ENCODE peak calls at places on chromosomes 12 and 14, in six cellular contexts. E is A549, Y is K562, I is uterus, C is HCT116, U is ovary. B is an unnamed sample.
A peak's percentile ranks its signal among the peaks of the same experiment; 100 is the strongest.

GRCh38 chr12:70535896-70536374 is 101.3 kb downstream of the PTPRB start:
- DNase-seq in C (no peak), E (no peak), U (no peak), I (no peak), Y (no peak), B (no peak)

GRCh38 chr14:24595046-24595808 is 14.3 kb downstream of the GZMH start:
- DNase-seq in Y (no peak), C (no peak), I (no peak), E (peak; percentile 9), U (no peak), B (no peak)

GRCh38 chr12:1927751-1928351 is 9.4 kb upstream of the CACNA2D4 start:
- DNase-seq in I (no peak), Y (no peak), E (no peak), U (peak; percentile 14), C (no peak), B (no peak)

GRCh38 chr14:96086032-96086431 is 46.9 kb downstream of the C14orf132 start:
- DNase-seq in I (no peak), U (no peak), E (peak; percentile 42), C (no peak), Y (no peak), B (no peak)

GRCh38 chr14:106551265-106551664 is 1024.9 kb downstream of the TMEM121 start:
- DNase-seq in Y (no peak), C (no peak), E (no peak), U (no peak), I (no peak), B (no peak)

GRCh38 chr12:76558684-76559276 is 791 bp downstream of the OSBPL8 start:
- DNase-seq in E (peak; percentile 30), Y (peak; percentile 32), I (peak; percentile 27), C (no peak), U (peak; percentile 45), B (peak; percentile 91)

GRCh38 chr12:78143717-78144116 is 313.0 kb downstream of the NAV3 start:
- DNase-seq in C (no peak), U (no peak), E (no peak), I (no peak), Y (no peak), B (no peak)

GRCh38 chr12:43252585-43252984 is 299.4 kb downstream of the ADAMTS20 start:
- DNase-seq in Y (no peak), I (no peak), C (no peak), E (no peak), U (no peak), B (no peak)

GRCh38 chr14:39665084-39665483 is 232.9 kb upstream of the FBXO33 start:
- DNase-seq in C (no peak), E (no peak), U (no peak), I (no peak), Y (no peak), B (no peak)

GRCh38 chr12:109153711-109154434 is 37.5 kb downstream of the ACACB start:
- DNase-seq in Y (peak; percentile 28), I (no peak), U (peak; percentile 45), E (no peak), C (no peak), B (peak; percentile 28)

GRCh38 chr12:111467092-111467861 is 61.6 kb downstream of the SH2B3 start:
- DNase-seq in E (peak; percentile 50), C (no peak), Y (no peak), U (no peak), I (no peak), B (no peak)

GRCh38 chr14:63405715-63406114 is 87.0 kb upstream of the GPHB5 start:
- DNase-seq in U (no peak), I (no peak), Y (no peak), C (no peak), E (no peak), B (no peak)

GRCh38 chr14:95683793-95684192 is 2.4 kb upstream of the TCL1B start:
- DNase-seq in U (no peak), Y (no peak), I (no peak), E (peak; percentile 34), C (peak; percentile 32), B (no peak)

GRCh38 chr12:132761911-132762583 is 415 bp upstream of the ANKLE2 start:
- DNase-seq in E (peak; percentile 93), Y (peak; percentile 94), C (peak; percentile 48), U (peak; percentile 87), I (peak; percentile 89), B (peak; percentile 86)

GRCh38 chr12:107622005-107622404 is 63.6 kb upstream of the PWP1 start:
- DNase-seq in E (peak; percentile 47), C (peak; percentile 42), Y (peak; percentile 71), U (no peak), I (no peak), B (no peak)

GRCh38 chr12:131137836-131138637 is 184.3 kb downstream of the ADGRD1 start:
- DNase-seq in E (peak; percentile 68), U (peak; percentile 71), C (no peak), I (peak; percentile 80), Y (peak; percentile 23), B (no peak)

GRCh38 chr12:91404362-91404899 is 221.8 kb upstream of the DCN start:
- DNase-seq in C (no peak), E (no peak), U (no peak), Y (no peak), I (no peak), B (no peak)

GRCh38 chr12:27869567-27869966 is 89.5 kb upstream of the MANSC4 start:
- DNase-seq in E (no peak), U (no peak), Y (no peak), I (no peak), C (no peak), B (peak; percentile 8)

GRCh38 chr14:90903101-90903500 is 86.9 kb upstream of the TTC7B start:
- DNase-seq in U (peak; percentile 38), C (peak; percentile 45), E (peak; percentile 63), I (peak; percentile 47), Y (peak; percentile 44), B (peak; percentile 45)

GRCh38 chr14:74593241-74593985 is 18.6 kb downstream of the LTBP2 start:
- DNase-seq in U (no peak), C (no peak), I (no peak), Y (no peak), E (no peak), B (no peak)

GRCh38 chr12:102958073-102958829 is 777 bp downstream of the ASCL1 start:
- DNase-seq in U (peak; percentile 14), E (peak; percentile 64), C (no peak), Y (no peak), I (no peak), B (no peak)

GRCh38 chr12:123001467-123001866 is 21.0 kb downstream of the ARL6IP4 start:
- DNase-seq in Y (no peak), U (no peak), I (no peak), C (no peak), E (no peak), B (no peak)

GRCh38 chr14:35215110-35215872 is 76.9 kb upstream of the PSMA6 start:
- DNase-seq in C (peak; percentile 38), U (no peak), E (peak; percentile 69), Y (no peak), I (no peak), B (peak; percentile 59)

GRCh38 chr12:6943387-6943718 is 263 bp upstream of the RNU7-1 start:
- DNase-seq in E (peak; percentile 95), C (peak; percentile 89), I (peak; percentile 81), U (peak; percentile 81), Y (peak; percentile 70), B (no peak)

GRCh38 chr12:25322918-25323773 is 72.4 kb upstream of the KRAS start:
- DNase-seq in E (no peak), C (no peak), Y (no peak), I (no peak), U (no peak), B (no peak)

GRCh38 chr14:103862393-103862782 is 15.0 kb upstream of the PPP1R13B start:
- DNase-seq in C (no peak), Y (no peak), E (no peak), U (no peak), I (no peak), B (no peak)

DNA sequence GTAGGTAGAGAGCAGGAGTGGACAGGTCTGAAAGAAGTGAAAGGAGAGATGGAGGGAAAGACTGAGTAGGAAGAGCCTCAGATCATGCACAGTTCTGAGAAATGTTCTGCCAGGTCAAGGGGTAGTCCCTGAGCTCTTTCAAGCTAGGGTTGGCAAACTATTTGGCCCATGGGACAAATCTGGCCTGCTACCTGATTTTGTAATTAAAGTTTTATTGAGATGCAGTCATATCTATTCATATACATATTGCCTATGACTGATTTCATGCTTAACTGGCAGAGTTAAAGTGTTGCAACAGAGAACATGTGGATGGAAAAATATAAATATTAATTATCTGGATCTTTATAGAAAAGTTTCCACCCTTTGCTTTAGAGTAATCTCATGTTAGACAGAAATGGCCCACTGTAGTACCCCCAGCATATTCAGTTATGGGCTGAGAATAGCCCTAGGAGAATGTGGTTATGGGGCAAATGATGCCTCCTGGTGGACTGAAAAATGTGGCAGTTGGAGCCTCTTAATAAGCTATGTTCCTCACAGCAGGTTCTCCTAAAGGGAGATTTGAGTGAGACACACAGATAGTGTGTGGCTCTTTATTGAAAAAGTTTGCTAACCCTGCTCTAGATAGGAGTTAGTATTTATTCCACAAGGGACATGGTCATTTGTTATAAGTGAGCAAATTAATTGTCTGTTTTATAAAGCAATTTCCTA is 476.9 kb downstream of the LRIG3 start:
- DNase-seq in U (no peak), Y (no peak), I (no peak), E (peak; percentile 47), C (peak; percentile 40), B (no peak)
- TF ChIP-seq CTCF in U (no peak), Y (no peak), I (peak; percentile 12), E (peak; percentile 18), C (peak; percentile 72), B (no peak)

DNA sequence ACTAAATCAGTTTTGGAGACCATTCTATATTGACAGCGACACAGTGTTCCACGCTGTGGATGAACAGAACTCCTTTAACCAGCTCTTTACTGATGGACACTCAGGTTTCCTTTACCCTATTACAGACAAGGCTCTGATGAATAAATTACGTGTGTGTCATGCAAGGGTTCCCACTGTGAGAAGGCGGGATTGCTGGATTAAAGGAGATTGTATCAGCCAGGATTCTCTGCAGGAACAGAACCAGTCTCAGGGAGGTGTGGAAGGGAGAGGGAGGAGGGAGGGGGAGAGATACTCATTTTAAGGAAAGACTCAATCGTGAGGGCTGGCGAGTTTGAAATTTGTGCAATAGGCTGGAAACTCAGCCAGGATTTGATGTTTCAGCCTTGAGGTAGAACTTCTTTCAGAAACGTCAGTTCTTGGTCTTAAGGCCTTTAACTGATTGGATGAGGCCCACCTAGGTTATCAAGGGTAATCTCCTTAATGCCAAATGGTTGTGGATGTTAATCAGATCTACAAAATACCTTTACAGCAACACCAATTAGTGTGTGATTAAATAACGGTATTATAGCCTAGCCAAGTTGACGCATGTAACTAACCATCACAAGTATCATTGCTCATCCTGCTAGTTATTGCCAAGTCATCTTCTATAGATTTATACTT is 104.0 kb downstream of the GCH1 start:
- DNase-seq in E (no peak), Y (no peak), C (no peak), I (no peak), U (no peak), B (no peak)
- H3K4me1 ChIP-seq in E (no peaks in the 10 kb centered on the region), Y (no peaks in the 10 kb centered on the region), C (no peaks in the 10 kb centered on the region), I (no peaks in the 10 kb centered on the region), U (no peaks in the 10 kb centered on the region), B (no peaks in the 10 kb centered on the region)

GRCh38 chr14:32342854-32343200 is 13.7 kb downstream of the AKAP6 start:
- DNase-seq in I (no peak), Y (no peak), E (no peak), U (no peak), C (no peak), B (no peak)
- TF ChIP-seq POLR2A in I (no peak), Y (no peak), E (no peak), U (no peak), C (no peak), B (no peak)

DNA sequence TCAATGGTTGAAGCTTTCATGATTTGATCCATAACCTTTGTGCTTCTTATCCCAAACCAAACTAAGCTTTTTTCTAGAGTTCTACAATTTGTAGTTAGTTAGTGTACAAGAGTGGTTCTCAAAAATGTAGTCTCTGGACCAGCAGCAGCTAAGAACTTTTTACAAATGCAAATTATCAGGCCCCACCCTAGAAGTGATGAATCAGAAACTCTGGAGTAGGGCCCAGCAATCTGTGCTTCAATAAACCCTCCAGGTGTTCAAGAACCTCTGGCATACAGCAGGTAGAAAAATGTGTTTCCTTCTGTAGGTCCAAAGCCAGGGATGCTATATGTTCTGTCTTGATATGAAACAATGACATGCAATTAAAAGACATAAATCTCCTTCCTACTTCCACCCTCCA is 26.1 kb upstream of the ACTR6 start:
- DNase-seq in Y (no peak), I (no peak), E (no peak), C (no peak), U (no peak), B (no peak)
- TF ChIP-seq CTCF in Y (no peak), I (no peak), E (no peak), C (no peak), U (no peak), B (no peak)

B was measured in upper lobe of left lung.